ENCODE peak calls at places on chromosome 7, in four cellular contexts. M is endothelial cell of umbilical vein, O is IMR-90, F is K562. A is an unnamed sample. For H3K9me1, H4K20me1 and H3K36me3, the result is how much of the 10 kb centered on the place peaks cover.

GRCh38 chr7:28623105-28623730 is 210.9 kb downstream of the CREB5 start:
- DNase-seq in M (no peak), O (peak), F (no peak), A (no peak)

GRCh38 chr7:150429699-150430098 is 20.7 kb upstream of the GIMAP8 start:
- DNase-seq in M (no peak), O (no peak), F (no peak), A (no peak)

GRCh38 chr7:127417346-127417745 is 24.8 kb upstream of the ZNF800 start:
- DNase-seq in M (no peak), O (no peak), F (no peak), A (no peak)

GRCh38 chr7:46115410-46115809 is 194.3 kb upstream of the IGFBP3 start:
- DNase-seq in M (no peak), O (peak), F (no peak), A (no peak)

GRCh38 chr7:116554436-116554835 is 29.6 kb downstream of the CAV1 start:
- DNase-seq in M (peak), O (no peak), F (no peak), A (no peak)

GRCh38 chr7:749121-749520 is 22.0 kb upstream of the PRKAR1B start:
- DNase-seq in M (peak), O (no peak), F (no peak), A (no peak)

GRCh38 chr7:30977896-30978564 is 14.3 kb downstream of the GHRHR start:
- DNase-seq in M (peak), O (peak), F (peak), A (no peak)

GRCh38 chr7:143381427-143382125 is 431 bp downstream of the ZYX start:
- DNase-seq in M (peak), O (peak), F (no peak), A (no peak)

GRCh38 chr7:95012001-95012400 is 104.6 kb downstream of the PPP1R9A start:
- DNase-seq in M (no peak), O (no peak), F (no peak), A (no peak)

GRCh38 chr7:3561908-3562307 is 260.9 kb downstream of the SDK1 start:
- DNase-seq in M (no peak), O (no peak), F (no peak), A (no peak)

GRCh38 chr7:39083781-39084180 is 106.1 kb downstream of the POU6F2 start:
- DNase-seq in M (no peak), O (no peak), F (no peak), A (no peak)

GRCh38 chr7:291302-292092 is 1.5 kb downstream of the FOXL3 start:
- DNase-seq in M (no peak), O (no peak), F (no peak), A (no peak)

GRCh38 chr7:18241543-18242231 is 214.0 kb upstream of the PRPS1L1 start:
- DNase-seq in M (no peak), O (no peak), F (no peak), A (no peak)

GRCh38 chr7:102412548-102412947 is 16.4 kb downstream of the PRKRIP1 start:
- DNase-seq in M (peak), O (peak), F (peak), A (no peak)

GRCh38 chr7:143255564-143255963 is 7.7 kb upstream of the GSTK1 start:
- DNase-seq in M (no peak), O (no peak), F (no peak), A (no peak)

GRCh38 chr7:135801045-135801693 is 52.6 kb upstream of the FAM180A start:
- DNase-seq in M (peak), O (peak), F (peak), A (no peak)

GRCh38 chr7:106151459-106152312 is 39.6 kb upstream of the SYPL1 start:
- DNase-seq in M (no peak), O (no peak), F (no peak), A (no peak)

GRCh38 chr7:13115829-13116228 is 428.4 kb downstream of the ARL4A start:
- DNase-seq in M (no peak), O (no peak), F (no peak), A (no peak)

GRCh38 chr7:36312915-36313334 is 76.7 kb upstream of the ANLN start:
- DNase-seq in M (no peak), O (no peak), F (no peak), A (no peak)

GRCh38 chr7:158863611-158864506 is 7.5 kb downstream of the DYNC2I1 start:
- DNase-seq in M (peak), O (peak), F (peak), A (peak)

GRCh38 chr7:68748934-68749695 is 849.2 kb upstream of the AUTS2 start:
- DNase-seq in M (no peak), O (no peak), F (no peak), A (no peak)
- H3K9me1 ChIP-seq in M (under half), O (under half), F (under half), A (under half)

GRCh38 chr7:73706122-73707044 is 13.1 kb downstream of the STX1A start:
- DNase-seq in M (no peak), O (peak), F (peak), A (no peak)
- H4K20me1 ChIP-seq in M (under half), O (half or more), F (under half), A (under half)

DNA sequence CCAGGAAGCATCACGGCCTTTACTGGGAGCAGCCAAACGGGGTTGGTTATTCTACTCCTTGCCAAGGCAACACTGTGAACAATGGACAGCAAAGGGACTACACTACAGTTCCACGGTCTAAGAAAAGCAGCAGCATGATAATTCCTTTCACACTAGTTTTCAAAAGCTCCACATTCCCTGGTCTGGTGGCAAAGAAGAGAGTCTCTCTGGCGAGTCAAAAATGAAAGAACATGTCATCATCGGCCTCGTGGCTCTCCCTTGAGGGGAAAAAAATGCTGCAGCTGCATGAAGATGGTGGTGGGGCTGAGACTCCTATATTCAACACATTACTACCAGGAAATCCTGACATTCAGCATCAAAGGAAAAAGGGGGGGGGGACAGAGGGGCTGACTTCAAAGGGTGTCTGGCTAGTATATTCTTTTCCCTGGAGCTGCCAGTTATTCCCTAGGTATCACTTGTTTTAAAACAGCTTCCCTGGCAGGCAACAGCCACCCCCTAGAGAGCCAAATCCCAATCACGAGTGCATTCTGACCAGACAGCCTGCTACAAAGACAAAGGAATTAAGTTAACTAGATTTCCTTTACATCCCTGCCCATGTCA is 49.1 kb downstream of the SLC37A3 start:
- DNase-seq in M (peak), O (peak), F (no peak), A (no peak)
- H3K36me3 ChIP-seq in M (under half), O (under half), F (half or more), A (under half)

GRCh38 chr7:140451716-140452115 is 27.6 kb downstream of the MKRN1 start:
- DNase-seq in M (no peak), O (no peak), F (no peak), A (no peak)
- H3K9me1 ChIP-seq in M (under half), O (under half), F (under half), A (under half)

GRCh38 chr7:157141525-157142060 is 2.9 kb downstream of the UBE3C start:
- DNase-seq in M (no peak), O (no peak), F (no peak), A (no peak)

GRCh38 chr7:157140118-157140905 is 1.6 kb downstream of the UBE3C start:
- DNase-seq in M (no peak), O (no peak), F (no peak), A (no peak)

GRCh38 chr7:157138101-157138423 is 664 bp upstream of the UBE3C start:
- DNase-seq in M (no peak), O (no peak), F (no peak), A (no peak)

GRCh38 chr7:157138424-157139141 is at the start of gene UBE3C:
- DNase-seq in M (peak), O (peak), F (peak), A (peak)

GRCh38 chr7:157139142-157140117 is 704 bp downstream of the UBE3C start:
- DNase-seq in M (no peak), O (peak), F (no peak), A (no peak)
- H4K20me1 ChIP-seq in M (under half), O (half or more), F (under half), A (under half)

DNA sequence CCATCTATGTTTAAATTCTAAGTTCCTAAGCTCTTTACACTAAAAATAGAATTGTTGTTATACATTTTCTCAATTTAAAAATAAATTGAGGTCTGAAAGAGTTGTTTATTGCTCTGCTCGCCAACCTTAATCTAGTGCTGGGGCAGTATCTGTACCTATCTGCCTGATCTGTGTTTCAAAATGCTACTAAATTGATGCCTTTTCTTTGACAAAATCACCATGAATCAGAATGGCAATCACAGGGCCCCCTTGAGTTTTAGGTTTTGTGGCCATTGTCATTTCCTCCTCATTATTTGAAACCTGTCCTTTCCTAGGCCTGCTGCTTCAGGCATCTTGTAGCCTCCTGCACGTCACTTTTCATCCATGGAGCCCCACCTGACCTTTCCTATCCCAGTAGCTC is 301.5 kb downstream of the EXOC4 start:
- DNase-seq in M (no peak), O (no peak), F (no peak), A (no peak)
- H3K36me3 ChIP-seq in M (under half), O (under half), F (under half), A (under half)

DNA sequence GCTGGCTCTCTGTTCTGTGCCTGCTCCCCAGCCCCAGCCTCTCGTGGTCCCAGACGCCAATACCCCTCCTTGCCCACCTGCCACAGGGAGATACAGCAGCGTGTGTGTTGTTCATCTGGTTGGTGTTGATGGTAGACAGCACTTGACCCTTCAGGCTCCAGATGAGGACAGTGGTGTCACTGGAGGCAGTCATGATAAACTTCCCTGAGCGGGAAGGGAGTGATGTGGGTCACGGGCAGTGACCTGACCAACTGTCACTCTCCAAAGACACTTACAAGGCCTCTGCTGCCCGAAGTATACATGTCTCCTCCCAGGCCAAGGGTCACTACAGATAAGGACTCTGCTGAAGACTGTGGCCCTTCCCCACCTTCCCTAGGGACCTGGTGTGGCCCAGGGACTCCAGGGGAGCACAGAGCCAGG is 5.6 kb downstream of the TBL2 start:
- DNase-seq in M (no peak), O (no peak), F (peak), A (no peak)
- H3K9me1 ChIP-seq in M (under half), O (under half), F (under half), A (under half)

DNA sequence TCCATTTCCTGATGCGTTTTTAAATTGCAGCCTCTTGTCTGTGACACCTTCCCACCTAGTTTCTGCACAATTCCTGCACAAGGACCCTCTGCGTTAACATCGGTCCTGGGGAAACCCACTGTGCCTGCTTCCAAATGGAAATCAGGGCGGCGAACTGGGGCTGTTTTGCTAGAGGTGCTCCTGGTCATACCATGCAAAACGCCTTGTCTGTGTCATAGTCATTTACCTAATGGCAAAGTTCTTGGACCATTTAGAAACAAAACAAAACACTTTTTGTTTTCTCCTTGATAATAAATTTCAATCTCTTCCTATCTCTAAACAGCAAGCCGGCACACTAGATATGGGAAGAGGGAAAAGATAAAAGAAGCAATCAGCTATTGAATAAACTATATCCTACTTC is 206.9 kb upstream of the KLF14 start:
- DNase-seq in M (no peak), O (no peak), F (no peak), A (no peak)
- H4K20me1 ChIP-seq in M (under half), O (under half), F (under half), A (under half)

DNA sequence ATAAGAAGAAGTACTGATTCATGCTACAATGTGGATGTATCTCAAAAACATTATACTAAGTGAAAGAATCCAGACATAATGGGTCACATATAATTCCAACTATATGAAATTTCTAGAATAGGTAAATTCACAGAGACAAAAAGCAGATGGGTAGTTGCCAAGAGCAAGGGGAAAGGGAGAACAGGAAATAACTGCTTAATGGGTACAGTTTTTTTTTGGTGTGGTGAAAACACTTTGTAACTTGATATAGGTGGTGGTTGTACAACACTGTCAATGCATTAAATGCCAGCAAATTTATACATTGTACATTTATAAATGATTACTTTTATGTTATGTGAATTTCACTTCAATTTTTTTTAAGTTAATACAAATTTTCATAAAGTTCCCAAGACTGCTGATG is 19.4 kb upstream of the LRRN3 start:
- DNase-seq in M (no peak), O (no peak), F (no peak), A (no peak)
- H3K36me3 ChIP-seq in M (under half), O (under half), F (under half), A (under half)

A was measured in keratinocyte.